ENCODE peak calls at places on chromosomes 4 and X, in eight cellular contexts. D is AG04450, Q is foreskin fibroblast, W is A549, N is adrenal gland, S is heart left ventricle, F is DND-41, P is astrocyte of the cerebellum. B is an unnamed sample.

GRCh38 chrX:40434947-40435346 is 145.8 kb upstream of the ATP6AP2 start:
- DNase-seq in D (no peak), F (no peak), S (peak; percentile 18), N (peak; percentile 62), P (no peak), W (no peak), Q (no peak), B (no peak)

GRCh38 chrX:39149761-39150160 is 348.5 kb downstream of the MID1IP1 start:
- DNase-seq in F (peak; percentile 62), W (peak; percentile 17), P (no peak), Q (peak; percentile 12), S (peak; percentile 53), D (peak; percentile 4), N (peak; percentile 76), B (no peak)

GRCh38 chrX:51641421-51642021 is 22.8 kb upstream of the CENPVL3 start:
- DNase-seq in P (peak; percentile 36), N (peak; percentile 35), D (peak; percentile 18), W (peak; percentile 39), S (no peak), Q (peak; percentile 30), F (peak; percentile 4), B (no peak)

GRCh38 chr4:67885727-67886126 is 1.9 kb upstream of the TMPRSS11D start:
- DNase-seq in P (peak; percentile 65), F (no peak), W (peak; percentile 29), Q (peak; percentile 94), S (no peak), D (peak; percentile 89), N (no peak), B (no peak)

GRCh38 chr4:175770555-175770954 is 41.5 kb downstream of the GPM6A start:
- DNase-seq in W (peak; percentile 1), S (no peak), Q (no peak), F (no peak), N (no peak), D (no peak), P (no peak), B (no peak)

GRCh38 chrX:107485019-107485418 is 35.6 kb downstream of the FRMPD3 start:
- DNase-seq in W (no peak), D (no peak), P (peak; percentile 23), F (no peak), S (no peak), Q (no peak), N (no peak), B (no peak)

GRCh38 chr4:172942840-172943239 is 225.8 kb upstream of the GALNT7 start:
- DNase-seq in Q (no peak), D (no peak), N (no peak), W (no peak), F (no peak), S (no peak), P (no peak), B (no peak)

GRCh38 chr4:17577660-17578481 is 873 bp downstream of the LAP3 start:
- DNase-seq in N (peak; percentile 66), Q (no peak), W (no peak), D (no peak), F (peak; percentile 35), S (peak; percentile 59), P (no peak), B (no peak)

GRCh38 chr4:126843492-126844067 is 789.2 kb upstream of the INTU start:
- DNase-seq in N (no peak), W (no peak), S (no peak), P (no peak), D (no peak), Q (no peak), F (no peak), B (no peak)

GRCh38 chr4:21117771-21118170 is 417.5 kb downstream of the PACRGL start:
- DNase-seq in N (no peak), S (no peak), Q (no peak), P (no peak), F (no peak), D (no peak), W (no peak), B (no peak)

GRCh38 chrX:85024044-85024443 is 20.4 kb downstream of the APOOL start:
- DNase-seq in W (no peak), P (peak; percentile 18), S (no peak), D (no peak), F (no peak), N (no peak), Q (no peak), B (no peak)

GRCh38 chrX:75273483-75273882 is 402 bp upstream of the UPRT start:
- DNase-seq in Q (no peak), W (no peak), P (no peak), D (no peak), F (peak; percentile 3), N (peak; percentile 1), S (no peak), B (no peak)

GRCh38 chr4:111641813-111642579 is 503.3 kb upstream of the FAM241A start:
- DNase-seq in F (peak; percentile 68), D (peak; percentile 64), S (peak; percentile 32), W (peak; percentile 88), Q (peak; percentile 88), N (peak; percentile 84), P (peak; percentile 86), B (peak; percentile 63)

GRCh38 chr4:75555294-75556164 is at the start of gene ODAPH:
- DNase-seq in S (no peak), Q (peak; percentile 1), D (no peak), F (no peak), N (no peak), P (peak; percentile 68), W (peak; percentile 22), B (peak; percentile 49)

GRCh38 chr4:14916554-14917304 is 85.6 kb upstream of the CPEB2 start:
- DNase-seq in D (peak; percentile 8), N (peak; percentile 59), F (no peak), W (peak; percentile 93), S (peak; percentile 24), Q (peak; percentile 29), P (peak; percentile 26), B (peak; percentile 3)

GRCh38 chrX:133384454-133384853 is 30.8 kb downstream of the GPC4 start:
- DNase-seq in P (no peak), Q (no peak), F (no peak), D (no peak), W (no peak), N (no peak), S (no peak), B (no peak)

GRCh38 chr4:37648084-37648817 is 37.9 kb downstream of the RELL1 start:
- DNase-seq in N (peak; percentile 81), F (no peak), Q (peak; percentile 94), S (peak; percentile 48), D (peak; percentile 82), P (peak; percentile 82), W (peak; percentile 92), B (no peak)

GRCh38 chrX:39854772-39855747 is 242.7 kb downstream of the BCOR start:
- DNase-seq in P (no peak), N (no peak), Q (no peak), D (no peak), F (peak; percentile 83), S (no peak), W (no peak), B (peak; percentile 76)

GRCh38 chrX:108696690-108697089 is 39.7 kb downstream of the IRS4 start:
- DNase-seq in Q (no peak), D (no peak), W (no peak), F (no peak), N (no peak), P (no peak), S (no peak), B (no peak)

GRCh38 chrX:108704839-108705238 is 31.5 kb downstream of the IRS4 start:
- DNase-seq in N (no peak), D (no peak), Q (no peak), W (no peak), P (no peak), S (no peak), F (no peak), B (no peak)

GRCh38 chrX:108701633-108702032 is 34.7 kb downstream of the IRS4 start:
- DNase-seq in D (no peak), S (no peak), W (no peak), N (no peak), Q (no peak), P (no peak), F (no peak), B (no peak)

GRCh38 chrX:108699368-108699767 is 37.0 kb downstream of the IRS4 start:
- DNase-seq in S (no peak), W (peak; percentile 36), D (no peak), F (no peak), P (peak; percentile 3), Q (peak; percentile 4), N (no peak), B (no peak)
- TF ChIP-seq CTCF in S (peak; percentile 31), W (peak; percentile 47), D (no peak), F (peak; percentile 39), P (peak; percentile 29), Q (no peak), N (peak; percentile 40), B (peak; percentile 16)

GRCh38 chr4:85776091-85776490 is 301.1 kb downstream of the ARHGAP24 start:
- DNase-seq in Q (no peak), P (no peak), W (no peak), N (no peak), D (no peak), F (no peak), S (no peak), B (no peak)

GRCh38 chr4:85778809-85779124 is 303.8 kb downstream of the ARHGAP24 start:
- DNase-seq in W (no peak), P (no peak), F (no peak), S (no peak), N (no peak), Q (no peak), D (no peak), B (no peak)

GRCh38 chr4:85776579-85776978 is 301.6 kb downstream of the ARHGAP24 start:
- DNase-seq in N (no peak), F (no peak), S (no peak), W (no peak), P (no peak), Q (peak; percentile 55), D (no peak), B (no peak)

GRCh38 chr4:85779165-85779564 is 304.2 kb downstream of the ARHGAP24 start:
- DNase-seq in Q (peak; percentile 48), F (no peak), S (no peak), P (no peak), D (no peak), W (no peak), N (no peak), B (no peak)

GRCh38 chr4:85777908-85778808 is 303.2 kb downstream of the ARHGAP24 start:
- DNase-seq in Q (no peak), N (no peak), F (no peak), S (no peak), P (no peak), D (no peak), W (no peak), B (peak; percentile 24)
- H3K4me3 ChIP-seq in Q (peak overlapping the region; percentile 56), N (no peak overlapping the region), F (no peak overlapping the region), S (peak overlapping the region; percentile 46), P (peak overlapping the region; percentile 37), D (peak overlapping the region; percentile 67), W (peak overlapping the region; percentile 22), B (no peak overlapping the region)

DNA sequence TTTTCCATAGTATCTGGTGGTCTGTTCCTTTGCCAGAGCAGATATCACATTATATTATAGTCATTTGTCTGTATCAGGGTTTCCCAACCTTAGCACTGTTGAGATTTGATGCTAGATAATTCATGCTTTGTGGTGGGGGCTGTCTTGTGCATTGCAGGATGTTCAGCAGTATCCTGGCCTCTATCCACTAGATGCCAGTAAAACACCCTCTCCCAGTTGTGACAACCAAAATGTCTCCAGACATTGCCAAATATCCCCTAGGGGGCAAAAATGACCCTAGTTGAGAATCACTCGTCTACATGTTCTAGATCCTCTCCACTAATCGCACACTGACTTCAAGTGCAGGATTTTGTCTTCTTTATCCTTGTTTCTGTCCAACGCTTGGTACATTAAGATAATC is 160.8 kb downstream of the FANCB start:
- DNase-seq in W (no peak), N (no peak), D (no peak), F (no peak), Q (no peak), P (no peak), S (no peak), B (no peak)
- TF ChIP-seq CTCF in W (no peak), N (no peak), D (no peak), F (no peak), Q (no peak), P (no peak), S (no peak), B (no peak)

GRCh38 chr4:40228497-40229365 is 31.9 kb downstream of the RHOH start:
- DNase-seq in W (peak; percentile 38), F (no peak), P (no peak), N (no peak), Q (no peak), D (no peak), S (no peak), B (peak; percentile 69)
- H3K4me3 ChIP-seq in W (no peak overlapping the region), F (no peak overlapping the region), P (no peak overlapping the region), N (no peak overlapping the region), Q (no peak overlapping the region), D (no peak overlapping the region), S (no peak overlapping the region), B (no peak overlapping the region)